ENCODE peak calls at places on chromosomes 7 and 10, in ten cellular contexts. C, R, B, A, P, L, T, O, J and E are unnamed samples.

GRCh38 chr10:2891073-2891769 is 176.1 kb upstream of the PFKP start:
- DNase-seq in C (no peak), R (no peak), B (no peak), A (no peak), P (no peak), L (no peak), T (no peak), O (no peak), J (no peak), E (no peak)

GRCh38 chr10:95422196-95422595 is 131.4 kb upstream of the PDLIM1 start:
- DNase-seq in C (no peak), R (no peak), B (no peak), A (no peak), P (no peak), L (no peak), T (no peak), O (no peak), J (no peak), E (no peak)

GRCh38 chr7:35967366-35968139 is 166.7 kb downstream of the SEPTIN7 start:
- DNase-seq in C (no peak), R (no peak), B (no peak), A (no peak), P (no peak), L (no peak), T (no peak), O (no peak), J (no peak), E (no peak)

GRCh38 chr7:90917536-90917935 is 321.4 kb downstream of the CDK14 start:
- DNase-seq in C (no peak), R (no peak), B (no peak), A (no peak), P (no peak), L (no peak), T (no peak), O (no peak), J (no peak), E (no peak)

GRCh38 chr7:47619806-47620205 is 37.9 kb upstream of the TNS3 start:
- DNase-seq in C (peak; percentile 22), R (no peak), B (no peak), A (no peak), P (no peak), L (no peak), T (no peak), O (no peak), J (no peak), E (no peak)

GRCh38 chr7:45217358-45217757 is 59.8 kb downstream of the RAMP3 start:
- DNase-seq in C (no peak), R (no peak), B (peak; percentile 35), A (peak; percentile 7), P (peak; percentile 34), L (no peak), T (no peak), O (no peak), J (no peak), E (peak; percentile 22)

GRCh38 chr7:69412331-69413146 is 185.7 kb upstream of the AUTS2 start:
- DNase-seq in C (no peak), R (peak; percentile 48), B (peak; percentile 73), A (peak; percentile 51), P (no peak), L (no peak), T (no peak), O (peak; percentile 46), J (peak; percentile 51), E (no peak)

GRCh38 chr10:57638411-57638810 is 629.3 kb downstream of the IPMK start:
- DNase-seq in C (no peak), R (no peak), B (no peak), A (no peak), P (no peak), L (no peak), T (no peak), O (no peak), J (no peak), E (no peak)

GRCh38 chr7:42549866-42550485 is 313.0 kb upstream of the GLI3 start:
- DNase-seq in C (no peak), R (no peak), B (no peak), A (no peak), P (peak; percentile 28), L (no peak), T (no peak), O (no peak), J (no peak), E (no peak)

GRCh38 chr10:132614431-132615341 is 77.1 kb downstream of the INPP5A start:
- DNase-seq in C (no peak), R (peak; percentile 1), B (no peak), A (no peak), P (no peak), L (no peak), T (no peak), O (no peak), J (no peak), E (no peak)

GRCh38 chr10:119783665-119784027 is 57.8 kb downstream of the INPP5F start:
- DNase-seq in C (no peak), R (no peak), B (no peak), A (no peak), P (no peak), L (no peak), T (no peak), O (no peak), J (peak; percentile 20), E (no peak)

GRCh38 chr7:78019457-78020130 is 221.0 kb downstream of the PHTF2 start:
- DNase-seq in C (peak; percentile 76), R (peak; percentile 49), B (peak; percentile 97), A (peak; percentile 65), P (peak; percentile 79), L (no peak), T (peak; percentile 78), O (peak; percentile 95), J (peak; percentile 32), E (peak; percentile 61)

GRCh38 chr10:31936933-31937332 is 8.3 kb upstream of the ARHGAP12 start:
- DNase-seq in C (no peak), R (no peak), B (no peak), A (peak; percentile 36), P (no peak), L (no peak), T (peak; percentile 38), O (no peak), J (no peak), E (no peak)

GRCh38 chr7:42221304-42221703 is 15.7 kb downstream of the GLI3 start:
- DNase-seq in C (no peak), R (no peak), B (no peak), A (no peak), P (no peak), L (no peak), T (no peak), O (no peak), J (no peak), E (no peak)

GRCh38 chr10:71302874-71303568 is 16.0 kb upstream of the SLC29A3 start:
- DNase-seq in C (peak; percentile 33), R (no peak), B (no peak), A (peak; percentile 67), P (peak; percentile 66), L (no peak), T (peak; percentile 64), O (no peak), J (peak; percentile 79), E (peak; percentile 63)

GRCh38 chr7:50273301-50273700 is 31.2 kb upstream of the IKZF1 start:
- DNase-seq in C (no peak), R (no peak), B (no peak), A (no peak), P (no peak), L (no peak), T (no peak), O (no peak), J (no peak), E (no peak)
- TF ChIP-seq CTCF in C (no peak), R (no peak), B (no peak), A (no peak), P (no peak), L (no peak), T (no peak), O (no peak), J (no peak), E (no peak)

DNA sequence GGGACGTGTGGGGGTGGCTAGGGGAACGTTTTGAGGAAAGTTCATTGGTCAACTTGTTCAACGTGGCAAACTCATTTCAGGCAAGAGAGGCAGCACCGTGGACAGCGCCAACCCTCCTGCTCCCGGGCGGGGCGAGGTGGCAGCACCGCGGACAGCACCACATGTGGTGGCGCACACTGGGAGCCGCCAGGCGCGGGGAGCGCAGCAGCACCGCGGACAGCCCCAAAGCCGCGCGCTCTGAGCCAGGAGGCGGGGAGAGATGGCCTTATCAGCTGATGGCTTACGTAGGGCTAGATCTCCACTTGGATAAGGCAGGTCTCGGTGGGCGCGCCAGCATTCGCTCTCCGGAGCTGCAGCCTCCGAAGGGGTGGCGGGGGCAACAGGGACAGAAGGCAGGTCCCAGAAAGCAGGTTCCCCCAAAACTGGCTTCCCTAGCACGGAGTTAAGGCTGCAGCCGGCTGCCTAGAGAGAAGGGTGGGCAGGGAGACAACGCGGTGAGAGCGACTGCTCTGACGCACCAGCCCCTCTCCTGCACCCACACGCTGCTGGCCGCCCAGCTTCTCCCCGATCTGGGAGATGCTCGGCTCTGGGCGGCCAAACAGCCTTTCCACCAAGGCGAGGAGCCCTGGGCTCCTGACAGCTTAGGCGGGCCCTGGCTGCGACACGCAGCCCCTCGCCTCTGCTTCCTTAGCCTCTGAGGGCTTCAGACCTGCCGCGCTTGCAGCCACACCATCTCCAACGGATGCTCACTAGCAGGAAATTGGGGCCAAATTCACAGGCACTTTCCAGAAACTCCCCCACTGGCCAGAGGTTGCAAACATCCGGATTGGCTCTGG is at the start of gene HTR5A:
- DNase-seq in C (peak; percentile 53), R (no peak), B (peak; percentile 28), A (peak; percentile 75), P (peak; percentile 87), L (peak; percentile 7), T (peak; percentile 80), O (peak; percentile 65), J (peak; percentile 22), E (peak; percentile 77)
- TF ChIP-seq CTCF in C (peak; percentile 17), R (no peak), B (no peak), A (no peak), P (no peak), L (no peak), T (peak; percentile 3), O (no peak), J (no peak), E (no peak)

DNA sequence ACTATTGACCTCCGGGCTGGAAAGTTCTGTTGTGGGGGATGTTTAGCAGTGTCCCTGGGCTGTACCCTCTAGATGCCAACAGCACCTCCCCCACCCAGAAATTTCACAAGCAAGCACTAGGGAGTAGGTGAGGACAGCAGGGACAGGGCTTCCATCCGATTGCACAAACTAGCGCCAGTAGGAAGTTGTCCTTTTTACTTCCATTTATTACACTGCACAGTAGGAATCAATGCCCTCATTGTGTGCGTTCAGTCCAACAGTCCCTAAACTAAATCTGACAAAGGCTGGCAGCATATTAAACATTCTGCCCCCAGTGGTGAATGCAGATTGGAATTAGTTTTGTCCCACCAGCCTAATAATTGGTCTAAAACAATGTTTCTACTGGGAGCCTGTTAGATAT is 6.4 kb upstream of the SOSTDC1 start:
- DNase-seq in C (no peak), R (no peak), B (no peak), A (no peak), P (no peak), L (no peak), T (no peak), O (no peak), J (no peak), E (no peak)
- TF ChIP-seq CTCF in C (peak; percentile 22), R (no peak), B (peak; percentile 10), A (no peak), P (no peak), L (no peak), T (no peak), O (no peak), J (no peak), E (no peak)

DNA sequence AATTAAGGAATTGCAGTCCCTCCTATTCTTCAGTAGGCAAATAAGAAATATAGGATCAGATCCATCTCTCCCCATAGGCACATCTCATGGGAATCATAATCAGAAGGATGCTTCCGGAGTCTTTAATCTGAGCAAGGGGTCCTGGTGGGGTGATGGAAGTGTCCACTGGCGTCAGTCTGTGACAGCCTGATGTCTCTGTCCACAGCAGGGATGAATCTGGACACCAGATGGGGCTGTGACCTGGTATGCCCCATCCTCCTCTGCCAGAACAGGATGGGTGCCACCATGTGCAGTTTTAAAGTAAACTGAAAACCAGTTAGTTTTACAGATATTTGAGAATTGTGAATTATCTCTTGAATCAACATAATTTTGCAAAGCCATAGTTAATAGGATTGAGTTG is 148.7 kb downstream of the C1GALT1 start:
- DNase-seq in C (no peak), R (no peak), B (peak; percentile 35), A (no peak), P (no peak), L (no peak), T (no peak), O (no peak), J (no peak), E (no peak)
- TF ChIP-seq CTCF in C (no peak), R (peak; percentile 8), B (peak; percentile 49), A (no peak), P (no peak), L (peak; percentile 5), T (no peak), O (no peak), J (no peak), E (no peak)